ENCODE peak calls at places on chromosomes 5 and 9, in five cellular contexts. One of them, this sample, is unnamed.

GRCh38 chr9:22440841-22441240 is 5.8 kb upstream of the DMRTA1 start:
- DNase-seq in SK-N-SH: no peak
- DNase-seq in HCT116: no peak
- DNase-seq in PC-3: no peak
- DNase-seq in neural progenitor cell: no peak
- DNase-seq in this sample: no peak

GRCh38 chr5:8340739-8341344 is 471.9 kb downstream of the MTRR start:
- DNase-seq in HCT116: no peak
- DNase-seq in PC-3: peak
- DNase-seq in neural progenitor cell: peak
- DNase-seq in SK-N-SH: peak
- DNase-seq in this sample: peak

GRCh38 chr5:14545308-14545707 is 36.3 kb upstream of the OTULINL start:
- DNase-seq in SK-N-SH: no peak
- DNase-seq in HCT116: no peak
- DNase-seq in PC-3: no peak
- DNase-seq in neural progenitor cell: no peak
- DNase-seq in this sample: no peak

GRCh38 chr5:180153991-180154390 is 55.0 kb downstream of the RASGEF1C start:
- DNase-seq in PC-3: no peak
- DNase-seq in neural progenitor cell: no peak
- DNase-seq in SK-N-SH: no peak
- DNase-seq in HCT116: no peak
- DNase-seq in this sample: no peak

GRCh38 chr9:72542917-72543316 is 21.5 kb downstream of the TMC1 start:
- DNase-seq in PC-3: peak
- DNase-seq in HCT116: no peak
- DNase-seq in neural progenitor cell: no peak
- DNase-seq in SK-N-SH: no peak
- DNase-seq in this sample: no peak

GRCh38 chr9:137045294-137046093 is 483 bp downstream of the NPDC1 start:
- DNase-seq in HCT116: no peak
- DNase-seq in PC-3: peak
- DNase-seq in neural progenitor cell: peak
- DNase-seq in SK-N-SH: peak
- DNase-seq in this sample: peak

GRCh38 chr9:129237804-129238203 is 59.7 kb upstream of the IER5L start:
- DNase-seq in PC-3: no peak
- DNase-seq in neural progenitor cell: no peak
- DNase-seq in HCT116: no peak
- DNase-seq in SK-N-SH: no peak
- DNase-seq in this sample: no peak

GRCh38 chr9:2367970-2368369 is 253.6 kb upstream of the VLDLR start:
- DNase-seq in PC-3: no peak
- DNase-seq in HCT116: no peak
- DNase-seq in neural progenitor cell: no peak
- DNase-seq in SK-N-SH: no peak
- DNase-seq in this sample: no peak

GRCh38 chr9:447230-448025 is 232.8 kb downstream of the DOCK8 start:
- DNase-seq in SK-N-SH: no peak
- DNase-seq in neural progenitor cell: no peak
- DNase-seq in PC-3: peak
- DNase-seq in HCT116: peak
- DNase-seq in this sample: peak

GRCh38 chr5:154308457-154309360 is 118.2 kb downstream of the GALNT10 start:
- DNase-seq in SK-N-SH: peak
- DNase-seq in HCT116: no peak
- DNase-seq in neural progenitor cell: no peak
- DNase-seq in PC-3: peak
- DNase-seq in this sample: peak

GRCh38 chr9:132877818-132878694 is at the start of gene AK8:
- DNase-seq in neural progenitor cell: peak
- DNase-seq in HCT116: peak
- DNase-seq in SK-N-SH: peak
- DNase-seq in PC-3: peak
- DNase-seq in this sample: peak

GRCh38 chr9:14704281-14704680 is 11.0 kb upstream of the ZDHHC21 start:
- DNase-seq in neural progenitor cell: no peak
- DNase-seq in PC-3: no peak
- DNase-seq in HCT116: no peak
- DNase-seq in SK-N-SH: no peak
- DNase-seq in this sample: no peak
- H3K9ac ChIP-seq in neural progenitor cell: no peak
- H3K9ac ChIP-seq in PC-3: no peak
- H3K9ac ChIP-seq in HCT116: no peak
- H3K9ac ChIP-seq in SK-N-SH: no peak
- H3K9ac ChIP-seq in this sample: no peak

GRCh38 chr9:35980289-35981011 is 22.5 kb upstream of the OR2S2 start:
- DNase-seq in SK-N-SH: no peak
- DNase-seq in neural progenitor cell: no peak
- DNase-seq in PC-3: no peak
- DNase-seq in HCT116: no peak
- DNase-seq in this sample: no peak

GRCh38 chr9:35976726-35977125 is 18.8 kb upstream of the OR2S2 start:
- DNase-seq in PC-3: no peak
- DNase-seq in SK-N-SH: no peak
- DNase-seq in HCT116: no peak
- DNase-seq in neural progenitor cell: no peak
- DNase-seq in this sample: no peak

GRCh38 chr9:35978792-35979191 is 20.8 kb upstream of the OR2S2 start:
- DNase-seq in SK-N-SH: no peak
- DNase-seq in neural progenitor cell: no peak
- DNase-seq in HCT116: no peak
- DNase-seq in PC-3: no peak
- DNase-seq in this sample: no peak

GRCh38 chr9:35984021-35984420 is 26.1 kb upstream of the OR2S2 start:
- DNase-seq in SK-N-SH: no peak
- DNase-seq in PC-3: no peak
- DNase-seq in HCT116: no peak
- DNase-seq in neural progenitor cell: no peak
- DNase-seq in this sample: no peak

GRCh38 chr9:35981704-35982103 is 23.8 kb upstream of the OR2S2 start:
- DNase-seq in HCT116: no peak
- DNase-seq in neural progenitor cell: no peak
- DNase-seq in PC-3: no peak
- DNase-seq in SK-N-SH: no peak
- DNase-seq in this sample: no peak
- TF ChIP-seq EZH2phosphoT487 in HCT116: no peak
- TF ChIP-seq EZH2phosphoT487 in neural progenitor cell: no peak
- TF ChIP-seq EZH2phosphoT487 in PC-3: no peak
- TF ChIP-seq EZH2phosphoT487 in SK-N-SH: no peak
- TF ChIP-seq EZH2phosphoT487 in this sample: no peak

DNA sequence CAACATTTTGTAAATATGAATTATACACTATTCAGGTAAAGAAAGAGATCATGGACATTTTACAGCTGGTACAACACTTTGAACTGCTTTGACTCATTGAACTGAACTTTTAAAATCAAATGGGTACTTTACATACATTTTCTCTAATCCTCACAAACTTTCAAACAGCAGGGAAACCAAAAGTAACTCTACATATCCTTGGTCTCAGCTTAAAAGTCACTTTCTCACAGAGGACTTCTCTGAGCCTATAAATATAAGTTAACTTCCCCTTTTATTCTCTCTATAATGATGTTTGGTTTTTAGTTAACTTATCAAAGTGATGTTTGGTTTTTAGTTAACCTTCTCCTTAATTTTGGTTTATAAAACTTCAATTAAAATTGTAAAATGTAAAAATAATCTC is 209.8 kb downstream of the MCTP1 start:
- DNase-seq in PC-3: no peak
- DNase-seq in HCT116: no peak
- DNase-seq in SK-N-SH: no peak
- DNase-seq in neural progenitor cell: no peak
- DNase-seq in this sample: no peak
- H3K9ac ChIP-seq in PC-3: no peak
- H3K9ac ChIP-seq in HCT116: no peak
- H3K9ac ChIP-seq in SK-N-SH: no peak
- H3K9ac ChIP-seq in neural progenitor cell: no peak
- H3K9ac ChIP-seq in this sample: no peak

GRCh38 chr5:135880278-135880677 is 15.4 kb downstream of the IL9 start:
- DNase-seq in HCT116: peak
- DNase-seq in neural progenitor cell: peak
- DNase-seq in SK-N-SH: peak
- DNase-seq in PC-3: peak
- DNase-seq in this sample: peak
- TF ChIP-seq EZH2phosphoT487 in HCT116: no peak
- TF ChIP-seq EZH2phosphoT487 in neural progenitor cell: no peak
- TF ChIP-seq EZH2phosphoT487 in SK-N-SH: no peak
- TF ChIP-seq EZH2phosphoT487 in PC-3: no peak
- TF ChIP-seq EZH2phosphoT487 in this sample: no peak

GRCh38 chr5:150582281-150582791 is 58.1 kb upstream of the SYNPO start:
- DNase-seq in HCT116: no peak
- DNase-seq in neural progenitor cell: peak
- DNase-seq in PC-3: no peak
- DNase-seq in SK-N-SH: peak
- DNase-seq in this sample: no peak

GRCh38 chr5:150585781-150586461 is 54.5 kb upstream of the SYNPO start:
- DNase-seq in HCT116: no peak
- DNase-seq in neural progenitor cell: no peak
- DNase-seq in SK-N-SH: no peak
- DNase-seq in PC-3: no peak
- DNase-seq in this sample: no peak

GRCh38 chr5:150583541-150584225 is 56.8 kb upstream of the SYNPO start:
- DNase-seq in PC-3: no peak
- DNase-seq in neural progenitor cell: no peak
- DNase-seq in SK-N-SH: peak
- DNase-seq in HCT116: no peak
- DNase-seq in this sample: no peak

GRCh38 chr5:150587016-150587415 is 53.4 kb upstream of the SYNPO start:
- DNase-seq in PC-3: no peak
- DNase-seq in SK-N-SH: no peak
- DNase-seq in HCT116: no peak
- DNase-seq in neural progenitor cell: no peak
- DNase-seq in this sample: no peak

GRCh38 chr5:150584561-150585335 is 55.7 kb upstream of the SYNPO start:
- DNase-seq in PC-3: no peak
- DNase-seq in SK-N-SH: no peak
- DNase-seq in HCT116: no peak
- DNase-seq in neural progenitor cell: no peak
- DNase-seq in this sample: no peak
- H3K9ac ChIP-seq in PC-3: no peak
- H3K9ac ChIP-seq in SK-N-SH: no peak
- H3K9ac ChIP-seq in HCT116: no peak
- H3K9ac ChIP-seq in neural progenitor cell: no peak
- H3K9ac ChIP-seq in this sample: no peak

DNA sequence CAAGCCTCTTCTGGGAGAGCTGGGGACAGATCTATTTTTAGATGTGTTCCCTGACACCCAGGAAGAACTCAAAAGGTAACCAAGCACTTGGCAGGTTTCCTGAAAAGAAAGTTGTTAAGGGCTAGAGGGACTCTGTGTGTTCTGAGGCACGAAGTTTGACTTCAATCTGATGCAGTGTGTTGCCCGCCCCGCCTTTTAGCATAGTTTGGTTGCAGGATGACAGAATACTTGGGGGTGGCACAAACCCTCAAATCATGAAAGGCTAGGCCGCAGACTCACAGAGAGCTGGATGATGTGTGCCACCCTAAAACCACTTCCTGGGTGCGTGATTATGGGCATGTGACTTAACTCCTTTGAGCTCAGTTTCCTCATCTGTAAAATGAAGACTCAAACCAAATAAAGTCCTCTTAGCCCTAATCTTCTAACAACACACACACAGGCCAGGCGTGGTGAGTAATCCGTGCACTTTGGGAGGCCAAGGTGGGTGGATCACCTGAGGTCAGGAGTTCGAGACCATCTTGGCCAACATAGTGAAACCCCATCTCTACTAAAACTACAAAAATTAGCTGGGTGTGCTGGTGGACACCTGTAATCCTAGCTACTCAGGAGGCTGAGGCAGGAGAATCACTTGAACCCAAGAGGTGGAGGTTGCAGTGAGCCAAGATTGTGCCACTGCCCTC is 12.8 kb upstream of the NDFIP1 start:
- DNase-seq in neural progenitor cell: no peak
- DNase-seq in HCT116: no peak
- DNase-seq in SK-N-SH: no peak
- DNase-seq in PC-3: no peak
- DNase-seq in this sample: peak
- TF ChIP-seq EZH2phosphoT487 in neural progenitor cell: no peak
- TF ChIP-seq EZH2phosphoT487 in HCT116: no peak
- TF ChIP-seq EZH2phosphoT487 in SK-N-SH: no peak
- TF ChIP-seq EZH2phosphoT487 in PC-3: no peak
- TF ChIP-seq EZH2phosphoT487 in this sample: no peak